ENCODE peak calls at places on chromosomes 1 and 21, in ten cellular contexts. I is effector memory CD8-positive, alpha-beta T cell; A is WTC11; U is HEK293T; K is endothelial cell of umbilical vein; P is mammary epithelial cell; B is hepatocyte; H is stimulated activated CD4-positive, alpha-beta T cell treated with anti-CD3 and anti-CD28 coated beads, TNF-alpha, amount 100 ng/mL, for 48 hours; S is T-helper 2 cell; V is posterior cingulate gyrus. F is an unnamed sample.

GRCh38 chr1:87449348-87449963 is 120.8 kb downstream of the LMO4 start:
- DNase-seq in S (peak; percentile 13), P (peak; percentile 49), B (peak; percentile 22), K (no peak), I (peak; percentile 7), V (no peak), H (peak; percentile 13), U (no peak), A (no peak), F (no peak)

GRCh38 chr1:178802873-178803272 is 68.0 kb downstream of the ANGPTL1 start:
- DNase-seq in P (no peak), K (no peak), I (no peak), H (no peak), U (no peak), A (no peak), V (no peak), S (no peak), B (no peak), F (no peak)

GRCh38 chr1:178607718-178608408 is 95.0 kb downstream of the TEX35 start:
- DNase-seq in U (no peak), P (no peak), H (no peak), I (no peak), A (no peak), S (no peak), K (no peak), B (no peak), V (no peak), F (no peak)

GRCh38 chr1:27658951-27659496 is 13.0 kb downstream of the IFI6 start:
- DNase-seq in A (no peak), K (no peak), S (no peak), P (peak; percentile 86), I (peak; percentile 14), B (peak; percentile 43), H (no peak), U (no peak), V (no peak), F (no peak)

GRCh38 chr1:244353572-244354091 is 98.1 kb downstream of the ADSS2 start:
- DNase-seq in K (peak; percentile 98), B (peak; percentile 83), S (no peak), I (no peak), P (peak; percentile 92), V (no peak), A (peak; percentile 31), H (no peak), U (peak; percentile 50), F (no peak)

GRCh38 chr1:54249798-54250497 is 50.0 kb downstream of the MRPL37 start:
- DNase-seq in P (no peak), K (peak; percentile 51), I (no peak), B (peak; percentile 66), U (peak; percentile 68), H (no peak), A (no peak), V (no peak), S (no peak), F (no peak)

GRCh38 chr21:17200250-17200649 is 312.6 kb upstream of the CXADR start:
- DNase-seq in I (no peak), S (no peak), H (no peak), K (no peak), B (no peak), P (no peak), U (no peak), A (no peak), V (no peak), F (no peak)

GRCh38 chr1:37439672-37439995 is 34.7 kb upstream of the ZC3H12A start:
- DNase-seq in K (no peak), H (no peak), S (no peak), B (no peak), I (no peak), U (no peak), P (no peak), A (no peak), V (no peak), F (no peak)

GRCh38 chr1:8276173-8276914 is 41.6 kb upstream of the SLC45A1 start:
- DNase-seq in H (no peak), P (no peak), S (no peak), V (no peak), K (no peak), I (no peak), A (no peak), U (no peak), B (no peak), F (peak; percentile 17)

GRCh38 chr1:44849575-44850132 is 6.6 kb upstream of the PTCH2 start:
- DNase-seq in I (no peak), S (no peak), H (no peak), A (no peak), V (no peak), K (no peak), U (no peak), P (peak; percentile 82), B (no peak), F (no peak)

GRCh38 chr1:94100785-94101612 is 19.9 kb downstream of the ABCA4 start:
- DNase-seq in S (no peak), I (no peak), V (no peak), B (peak; percentile 52), U (no peak), A (no peak), P (peak; percentile 51), K (peak; percentile 77), H (no peak), F (no peak)